ENCODE peak calls at places on chromosomes 3 and 15, in seven cellular contexts. Z is cardiac fibroblast; E is CD8-positive, alpha-beta T cell; D is IMR-90; V is lower leg skin; J is mesothelial cell of epicardium; Y is A549. L is an unnamed sample.

GRCh38 chr3:32022947-32023346 is 41.4 kb downstream of the ZNF860 start:
- DNase-seq in D (no peak), Z (no peak), V (no peak), E (no peak), Y (no peak), J (no peak), L (no peak)

GRCh38 chr15:20356444-20357138 is 185.0 kb downstream of the GOLGA6L6 start:
- DNase-seq in E (peak; percentile 66), J (peak; percentile 37), Y (peak; percentile 77), V (no peak), D (no peak), Z (peak; percentile 45), L (no peak)

GRCh38 chr3:33751320-33751719 is 33.3 kb upstream of the CLASP2 start:
- DNase-seq in Y (no peak), Z (no peak), V (no peak), E (no peak), J (no peak), D (no peak), L (no peak)

GRCh38 chr3:15033103-15033502 is 32.0 kb downstream of the MRPS25 start:
- DNase-seq in V (no peak), D (no peak), E (no peak), J (no peak), Y (no peak), Z (no peak), L (no peak)

GRCh38 chr3:178966299-178967183 is 105.1 kb downstream of the ZMAT3 start:
- DNase-seq in Y (peak; percentile 16), Z (peak; percentile 65), D (peak; percentile 37), E (no peak), V (no peak), J (no peak), L (no peak)

GRCh38 chr3:124540550-124541201 is 189.6 kb upstream of the UMPS start:
- DNase-seq in Z (no peak), J (no peak), E (no peak), Y (no peak), V (no peak), D (no peak), L (no peak)

GRCh38 chr3:27213450-27213849 is 155.7 kb downstream of the NEK10 start:
- DNase-seq in E (no peak), D (no peak), Z (no peak), V (no peak), Y (no peak), J (no peak), L (no peak)

GRCh38 chr15:39961051-39961450 is 27.1 kb downstream of the EIF2AK4 start:
- DNase-seq in E (no peak), V (no peak), D (peak; percentile 7), J (no peak), Y (no peak), Z (no peak), L (no peak)

GRCh38 chr3:74537164-74537563 is 77.3 kb downstream of the CNTN3 start:
- DNase-seq in Y (no peak), Z (peak; percentile 87), E (no peak), J (no peak), D (peak; percentile 80), V (peak; percentile 66), L (peak; percentile 15)

GRCh38 chr3:8727793-8728517 is 5.6 kb upstream of the CAV3 start:
- DNase-seq in Y (no peak), E (no peak), J (no peak), D (no peak), V (no peak), Z (no peak), L (no peak)

GRCh38 chr3:10515884-10516495 is 10.6 kb upstream of the ATP2B2 start:
- DNase-seq in V (no peak), Z (no peak), J (no peak), E (no peak), Y (no peak), D (no peak), L (no peak)

GRCh38 chr3:152384412-152384811 is 115.7 kb downstream of the MBNL1 start:
- DNase-seq in E (peak; percentile 23), D (no peak), V (no peak), Z (no peak), Y (no peak), J (no peak), L (no peak)

GRCh38 chr15:44593042-44593736 is 56.2 kb downstream of the EIF3J start:
- DNase-seq in E (no peak), D (no peak), Y (peak; percentile 11), Z (peak; percentile 50), V (no peak), J (no peak), L (no peak)

GRCh38 chr3:178244653-178245384 is 291.4 kb upstream of the KCNMB2 start:
- DNase-seq in J (no peak), Z (no peak), D (no peak), V (no peak), E (no peak), Y (no peak), L (no peak)

GRCh38 chr3:138351916-138352555 is 3.7 kb downstream of the MRAS start:
- DNase-seq in E (no peak), Y (no peak), J (no peak), Z (no peak), V (no peak), D (peak; percentile 28), L (no peak)

GRCh38 chr15:63292771-63293170 is 15.4 kb downstream of the APH1B start:
- DNase-seq in D (peak; percentile 52), Y (no peak), Z (peak; percentile 68), E (no peak), V (no peak), J (no peak), L (no peak)

GRCh38 chr3:186406669-186407635 is 44.9 kb upstream of the DGKG start:
- DNase-seq in V (no peak), Y (no peak), D (no peak), Z (no peak), E (no peak), J (no peak), L (no peak)

GRCh38 chr3:2870714-2871353 is 239.3 kb downstream of the IL5RA start:
- DNase-seq in V (no peak), E (no peak), J (no peak), Y (no peak), Z (no peak), D (no peak), L (no peak)

GRCh38 chr3:71428841-71429609 is 154.5 kb downstream of the FOXP1 start:
- DNase-seq in D (peak; percentile 56), V (peak; percentile 51), J (no peak), Z (peak; percentile 67), Y (no peak), E (no peak), L (no peak)

GRCh38 chr3:149367021-149367840 is 10.2 kb downstream of the TM4SF1 start:
- DNase-seq in J (no peak), V (no peak), E (no peak), Z (peak; percentile 90), Y (peak; percentile 95), D (peak; percentile 76), L (no peak)

GRCh38 chr15:85649372-85649771 is 145.4 kb downstream of the KLHL25 start:
- DNase-seq in Z (peak; percentile 92), Y (peak; percentile 36), D (peak; percentile 90), J (no peak), V (no peak), E (no peak), L (peak; percentile 33)

GRCh38 chr3:65318231-65318630 is 630.4 kb upstream of the ADAMTS9 start:
- DNase-seq in Z (no peak), Y (no peak), V (no peak), E (no peak), D (no peak), J (no peak), L (no peak)

GRCh38 chr3:147130461-147130860 is 275.9 kb downstream of the ZIC4 start:
- DNase-seq in J (no peak), E (no peak), D (peak; percentile 39), V (no peak), Z (peak; percentile 39), Y (no peak), L (peak; percentile 8)

GRCh38 chr15:41585140-41586047 is 26.4 kb downstream of the TYRO3 start:
- DNase-seq in V (no peak), E (peak; percentile 34), J (no peak), D (peak; percentile 44), Y (peak; percentile 44), Z (peak; percentile 65), L (no peak)

GRCh38 chr3:195286115-195286872 is 15.3 kb upstream of the XXYLT1 start:
- DNase-seq in E (no peak), J (no peak), D (peak; percentile 88), V (no peak), Y (no peak), Z (peak; percentile 70), L (peak; percentile 62)

GRCh38 chr3:73432021-73432722 is 192.6 kb downstream of the PDZRN3 start:
- DNase-seq in V (no peak), Y (peak; percentile 54), D (peak; percentile 54), E (no peak), Z (peak; percentile 71), J (no peak), L (no peak)

GRCh38 chr3:198065897-198066296 is 105.9 kb downstream of the LMLN start:
- DNase-seq in Z (no peak), J (no peak), Y (no peak), V (no peak), E (no peak), D (no peak), L (no peak)

GRCh38 chr15:87562203-87562602 is 694.3 kb downstream of the NTRK3 start:
- DNase-seq in Y (no peak), E (no peak), V (no peak), J (no peak), D (no peak), Z (no peak), L (no peak)
- TF ChIP-seq CTCF in Y (no peak), E (no peak), V (no peak), J (no peak), D (no peak), Z (no peak), L (no peak)

GRCh38 chr3:190053919-190054672 is 66.6 kb downstream of the P3H2 start:
- DNase-seq in Y (peak; percentile 82), E (no peak), Z (peak; percentile 86), V (no peak), J (no peak), D (peak; percentile 92), L (no peak)
- TF ChIP-seq CTCF in Y (no peak), E (no peak), Z (peak; percentile 33), V (no peak), J (peak; percentile 19), D (peak; percentile 29), L (no peak)

DNA sequence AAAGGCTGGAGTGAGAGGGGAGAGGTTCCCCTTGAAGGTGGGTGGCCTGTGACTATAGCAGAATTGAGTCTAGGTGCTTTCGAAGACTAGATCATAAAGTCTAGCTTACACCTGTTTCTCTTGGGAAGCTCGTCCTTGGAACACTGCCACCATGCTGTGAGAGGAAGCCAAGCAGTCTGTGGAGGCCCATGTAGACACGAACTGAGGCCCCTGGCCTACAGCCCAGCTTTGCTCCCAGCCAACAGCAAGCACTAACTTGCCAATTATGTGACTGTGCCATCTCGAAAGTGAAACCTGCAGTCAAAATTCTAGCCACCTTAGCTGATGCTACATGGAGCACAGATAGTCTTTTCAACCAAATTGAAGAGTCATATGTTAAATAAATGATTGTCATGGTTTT is 190.5 kb upstream of the NECTIN3 start:
- DNase-seq in E (no peak), V (peak; percentile 24), J (no peak), Z (peak; percentile 47), Y (peak; percentile 33), D (peak; percentile 54), L (peak; percentile 1)
- TF ChIP-seq CTCF in E (no peak), V (no peak), J (no peak), Z (peak; percentile 15), Y (no peak), D (no peak), L (peak; percentile 29)

DNA sequence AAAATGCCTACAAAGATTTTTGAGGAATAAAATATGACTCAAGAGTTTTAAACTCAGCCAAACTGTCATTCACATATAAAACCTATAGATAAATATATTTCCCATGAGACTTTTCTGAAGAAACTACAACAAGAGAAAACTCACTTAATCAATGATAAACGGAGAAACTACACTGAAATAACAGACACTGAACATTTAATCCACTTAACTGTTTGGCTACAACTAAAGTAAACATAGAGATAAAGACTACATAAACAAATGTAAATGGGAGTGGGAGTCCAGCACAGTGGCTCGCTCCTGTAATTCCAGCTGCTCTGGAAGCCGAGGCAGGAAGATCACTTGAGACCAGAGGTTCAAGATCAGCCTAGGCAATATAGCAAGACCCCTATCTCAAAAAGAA is 79.2 kb downstream of the MEX3B start:
- DNase-seq in Z (no peak), V (no peak), J (no peak), D (peak; percentile 29), E (no peak), Y (no peak), L (no peak)
- TF ChIP-seq CTCF in Z (no peak), V (no peak), J (no peak), D (no peak), E (no peak), Y (no peak), L (no peak)